ENCODE peak calls at places on chromosomes 7 and 10, in eight cellular contexts. One of them, this sample, is unnamed.

GRCh38 chr7:133284092-133284491 is 31.2 kb downstream of the EXOC4 start:
- ATAC-seq in PC-3: no peak
- ATAC-seq in CD8-positive, alpha-beta T cell: no peak
- ATAC-seq in aorta: no peak
- ATAC-seq in gastrocnemius medialis: no peak
- ATAC-seq in upper lobe of left lung: no peak
- ATAC-seq in left lung: no peak
- ATAC-seq in heart left ventricle: no peak
- ATAC-seq in this sample: no peak

GRCh38 chr10:48973065-48973464 is 33.4 kb upstream of the LRRC18 start:
- ATAC-seq in gastrocnemius medialis: no peak
- ATAC-seq in left lung: no peak
- ATAC-seq in heart left ventricle: no peak
- ATAC-seq in upper lobe of left lung: no peak
- ATAC-seq in PC-3: peak; percentile 27
- ATAC-seq in CD8-positive, alpha-beta T cell: no peak
- ATAC-seq in aorta: no peak
- ATAC-seq in this sample: no peak

GRCh38 chr7:70325509-70326101 is 727.3 kb downstream of the AUTS2 start:
- ATAC-seq in gastrocnemius medialis: no peak
- ATAC-seq in CD8-positive, alpha-beta T cell: no peak
- ATAC-seq in left lung: peak; percentile 49
- ATAC-seq in heart left ventricle: no peak
- ATAC-seq in aorta: no peak
- ATAC-seq in upper lobe of left lung: no peak
- ATAC-seq in PC-3: no peak
- ATAC-seq in this sample: peak; percentile 58

GRCh38 chr7:107404740-107405537 is 64.9 kb upstream of the GPR22 start:
- ATAC-seq in heart left ventricle: no peak
- ATAC-seq in left lung: no peak
- ATAC-seq in CD8-positive, alpha-beta T cell: no peak
- ATAC-seq in upper lobe of left lung: no peak
- ATAC-seq in aorta: no peak
- ATAC-seq in PC-3: no peak
- ATAC-seq in gastrocnemius medialis: no peak
- ATAC-seq in this sample: no peak

GRCh38 chr7:15813448-15813847 is 127.0 kb upstream of the MEOX2 start:
- ATAC-seq in aorta: no peak
- ATAC-seq in PC-3: no peak
- ATAC-seq in heart left ventricle: no peak
- ATAC-seq in gastrocnemius medialis: no peak
- ATAC-seq in CD8-positive, alpha-beta T cell: no peak
- ATAC-seq in upper lobe of left lung: no peak
- ATAC-seq in left lung: no peak
- ATAC-seq in this sample: no peak

GRCh38 chr10:132669208-132669861 is 116.6 kb downstream of the NKX6-2 start:
- ATAC-seq in upper lobe of left lung: no peak
- ATAC-seq in PC-3: no peak
- ATAC-seq in heart left ventricle: no peak
- ATAC-seq in gastrocnemius medialis: no peak
- ATAC-seq in left lung: no peak
- ATAC-seq in aorta: no peak
- ATAC-seq in CD8-positive, alpha-beta T cell: no peak
- ATAC-seq in this sample: no peak

GRCh38 chr7:142607351-142607750 is 141.9 kb upstream of the PRSS1 start:
- ATAC-seq in left lung: no peak
- ATAC-seq in upper lobe of left lung: no peak
- ATAC-seq in gastrocnemius medialis: no peak
- ATAC-seq in heart left ventricle: no peak
- ATAC-seq in PC-3: peak; percentile 23
- ATAC-seq in CD8-positive, alpha-beta T cell: no peak
- ATAC-seq in aorta: no peak
- ATAC-seq in this sample: no peak

GRCh38 chr10:80537705-80538480 is at the start of gene SH2D4B:
- ATAC-seq in aorta: no peak
- ATAC-seq in upper lobe of left lung: no peak
- ATAC-seq in left lung: no peak
- ATAC-seq in gastrocnemius medialis: no peak
- ATAC-seq in PC-3: no peak
- ATAC-seq in heart left ventricle: no peak
- ATAC-seq in CD8-positive, alpha-beta T cell: no peak
- ATAC-seq in this sample: no peak

GRCh38 chr10:42876476-42876875 is 93.9 kb downstream of the BMS1 start:
- ATAC-seq in aorta: no peak
- ATAC-seq in PC-3: no peak
- ATAC-seq in left lung: no peak
- ATAC-seq in upper lobe of left lung: no peak
- ATAC-seq in gastrocnemius medialis: no peak
- ATAC-seq in heart left ventricle: no peak
- ATAC-seq in CD8-positive, alpha-beta T cell: no peak
- ATAC-seq in this sample: no peak

GRCh38 chr7:76294344-76295024 is 8.0 kb upstream of the HSPB1 start:
- ATAC-seq in CD8-positive, alpha-beta T cell: no peak
- ATAC-seq in gastrocnemius medialis: peak; percentile 71
- ATAC-seq in PC-3: peak; percentile 68
- ATAC-seq in aorta: peak; percentile 89
- ATAC-seq in left lung: peak; percentile 76
- ATAC-seq in upper lobe of left lung: peak; percentile 88
- ATAC-seq in heart left ventricle: peak; percentile 92
- ATAC-seq in this sample: peak; percentile 84

GRCh38 chr7:129162732-129163131 is 18.2 kb downstream of the TSPAN33 start:
- ATAC-seq in CD8-positive, alpha-beta T cell: no peak
- ATAC-seq in gastrocnemius medialis: no peak
- ATAC-seq in heart left ventricle: no peak
- ATAC-seq in aorta: no peak
- ATAC-seq in upper lobe of left lung: no peak
- ATAC-seq in PC-3: no peak
- ATAC-seq in left lung: no peak
- ATAC-seq in this sample: no peak

GRCh38 chr7:28891192-28891872 is 66.8 kb downstream of the TRIL start:
- ATAC-seq in upper lobe of left lung: no peak
- ATAC-seq in gastrocnemius medialis: no peak
- ATAC-seq in heart left ventricle: no peak
- ATAC-seq in CD8-positive, alpha-beta T cell: no peak
- ATAC-seq in PC-3: no peak
- ATAC-seq in left lung: no peak
- ATAC-seq in aorta: no peak
- ATAC-seq in this sample: no peak

GRCh38 chr10:84946984-84947383 is 618.6 kb downstream of the CCSER2 start:
- ATAC-seq in left lung: no peak
- ATAC-seq in aorta: no peak
- ATAC-seq in heart left ventricle: no peak
- ATAC-seq in PC-3: no peak
- ATAC-seq in upper lobe of left lung: no peak
- ATAC-seq in gastrocnemius medialis: no peak
- ATAC-seq in CD8-positive, alpha-beta T cell: no peak
- ATAC-seq in this sample: no peak

GRCh38 chr10:117442944-117443676 is 67.9 kb upstream of the PDZD8 start:
- ATAC-seq in aorta: peak; percentile 86
- ATAC-seq in upper lobe of left lung: peak; percentile 84
- ATAC-seq in gastrocnemius medialis: peak; percentile 61
- ATAC-seq in CD8-positive, alpha-beta T cell: peak; percentile 40
- ATAC-seq in PC-3: peak; percentile 75
- ATAC-seq in left lung: peak; percentile 95
- ATAC-seq in heart left ventricle: peak; percentile 80
- ATAC-seq in this sample: peak; percentile 75

GRCh38 chr7:47186316-47186715 is 395.6 kb downstream of the TNS3 start:
- ATAC-seq in PC-3: no peak
- ATAC-seq in aorta: no peak
- ATAC-seq in CD8-positive, alpha-beta T cell: no peak
- ATAC-seq in heart left ventricle: no peak
- ATAC-seq in upper lobe of left lung: no peak
- ATAC-seq in gastrocnemius medialis: no peak
- ATAC-seq in left lung: no peak
- ATAC-seq in this sample: no peak

GRCh38 chr7:2953099-2953498 is 90.6 kb downstream of the CARD11 start:
- ATAC-seq in heart left ventricle: no peak
- ATAC-seq in gastrocnemius medialis: no peak
- ATAC-seq in upper lobe of left lung: no peak
- ATAC-seq in PC-3: no peak
- ATAC-seq in aorta: no peak
- ATAC-seq in CD8-positive, alpha-beta T cell: no peak
- ATAC-seq in left lung: no peak
- ATAC-seq in this sample: no peak

GRCh38 chr10:80199828-80200227 is 5.5 kb downstream of the ANXA11 start:
- ATAC-seq in gastrocnemius medialis: peak; percentile 1
- ATAC-seq in left lung: peak; percentile 15
- ATAC-seq in aorta: peak; percentile 59
- ATAC-seq in upper lobe of left lung: peak; percentile 48
- ATAC-seq in PC-3: no peak
- ATAC-seq in heart left ventricle: peak; percentile 56
- ATAC-seq in CD8-positive, alpha-beta T cell: no peak
- ATAC-seq in this sample: peak; percentile 62

GRCh38 chr7:4144171-4144701 is 537.9 kb upstream of the FOXK1 start:
- ATAC-seq in left lung: no peak
- ATAC-seq in CD8-positive, alpha-beta T cell: no peak
- ATAC-seq in heart left ventricle: no peak
- ATAC-seq in gastrocnemius medialis: no peak
- ATAC-seq in aorta: no peak
- ATAC-seq in PC-3: no peak
- ATAC-seq in upper lobe of left lung: no peak
- ATAC-seq in this sample: peak; percentile 5

GRCh38 chr7:19713676-19714075 is 4.8 kb upstream of the POLR1F start:
- ATAC-seq in heart left ventricle: no peak
- ATAC-seq in PC-3: peak; percentile 31
- ATAC-seq in left lung: no peak
- ATAC-seq in upper lobe of left lung: no peak
- ATAC-seq in CD8-positive, alpha-beta T cell: no peak
- ATAC-seq in gastrocnemius medialis: no peak
- ATAC-seq in aorta: no peak
- ATAC-seq in this sample: no peak

GRCh38 chr7:143431109-143431508 is 12.1 kb upstream of the TAS2R60 start:
- ATAC-seq in PC-3: peak; percentile 52
- ATAC-seq in gastrocnemius medialis: no peak
- ATAC-seq in left lung: no peak
- ATAC-seq in heart left ventricle: no peak
- ATAC-seq in aorta: no peak
- ATAC-seq in CD8-positive, alpha-beta T cell: no peak
- ATAC-seq in upper lobe of left lung: no peak
- ATAC-seq in this sample: no peak

GRCh38 chr10:32326680-32327363 is 20.1 kb downstream of the EPC1 start:
- ATAC-seq in left lung: no peak
- ATAC-seq in PC-3: no peak
- ATAC-seq in aorta: no peak
- ATAC-seq in CD8-positive, alpha-beta T cell: no peak
- ATAC-seq in heart left ventricle: no peak
- ATAC-seq in upper lobe of left lung: no peak
- ATAC-seq in gastrocnemius medialis: no peak
- ATAC-seq in this sample: no peak

GRCh38 chr10:99540339-99540672 is 7.6 kb downstream of the NKX2-3 start:
- ATAC-seq in gastrocnemius medialis: no peak
- ATAC-seq in upper lobe of left lung: no peak
- ATAC-seq in left lung: no peak
- ATAC-seq in aorta: no peak
- ATAC-seq in CD8-positive, alpha-beta T cell: no peak
- ATAC-seq in PC-3: no peak
- ATAC-seq in heart left ventricle: no peak
- ATAC-seq in this sample: no peak
- H3K4me3 ChIP-seq in gastrocnemius medialis: peak overlapping the region; percentile 4
- H3K4me3 ChIP-seq in upper lobe of left lung: no peak overlapping the region
- H3K4me3 ChIP-seq in left lung: no peak overlapping the region
- H3K4me3 ChIP-seq in aorta: no peak overlapping the region
- H3K4me3 ChIP-seq in CD8-positive, alpha-beta T cell: no peak overlapping the region
- H3K4me3 ChIP-seq in PC-3: no peak overlapping the region
- H3K4me3 ChIP-seq in heart left ventricle: no peak overlapping the region
- H3K4me3 ChIP-seq in this sample: peak overlapping the region; percentile 26

DNA sequence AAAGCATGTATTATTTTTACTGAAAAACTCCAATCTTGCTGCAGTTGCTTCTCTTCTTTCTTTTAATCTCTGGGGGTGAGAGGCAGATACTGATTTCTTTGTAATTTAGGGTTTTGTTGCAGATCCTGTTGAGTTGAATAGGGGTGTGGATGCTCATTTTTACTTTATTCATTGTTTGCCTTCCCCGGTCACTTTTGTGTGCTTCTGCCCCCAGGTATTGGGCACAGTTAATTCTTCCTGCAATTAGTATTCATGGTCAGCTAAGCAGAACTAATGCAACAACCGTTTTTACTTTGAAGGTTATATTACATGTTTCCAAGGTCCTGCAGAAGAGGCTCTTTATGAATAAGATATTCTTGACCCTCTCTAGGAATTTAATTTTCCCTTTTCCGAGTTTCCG is 96.4 kb downstream of the BUB3 start:
- ATAC-seq in gastrocnemius medialis: no peak
- ATAC-seq in aorta: no peak
- ATAC-seq in PC-3: no peak
- ATAC-seq in heart left ventricle: no peak
- ATAC-seq in upper lobe of left lung: no peak
- ATAC-seq in left lung: no peak
- ATAC-seq in CD8-positive, alpha-beta T cell: no peak
- ATAC-seq in this sample: no peak
- H3K4me1 ChIP-seq in gastrocnemius medialis: no peaks in the 10 kb centered on the region
- H3K4me1 ChIP-seq in aorta: no peaks in the 10 kb centered on the region
- H3K4me1 ChIP-seq in PC-3: peaks cover 5% of the 10 kb centered on the region
- H3K4me1 ChIP-seq in heart left ventricle: no peaks in the 10 kb centered on the region
- H3K4me1 ChIP-seq in upper lobe of left lung: no peaks in the 10 kb centered on the region
- H3K4me1 ChIP-seq in left lung: no peaks in the 10 kb centered on the region
- H3K4me1 ChIP-seq in CD8-positive, alpha-beta T cell: no peaks in the 10 kb centered on the region
- H3K4me1 ChIP-seq in this sample: no peaks in the 10 kb centered on the region

GRCh38 chr10:71623098-71623985 is 96.2 kb downstream of the C10orf105 start:
- ATAC-seq in upper lobe of left lung: no peak
- ATAC-seq in CD8-positive, alpha-beta T cell: no peak
- ATAC-seq in heart left ventricle: peak; percentile 53
- ATAC-seq in left lung: peak; percentile 43
- ATAC-seq in gastrocnemius medialis: no peak
- ATAC-seq in PC-3: peak; percentile 70
- ATAC-seq in aorta: no peak
- ATAC-seq in this sample: peak; percentile 32

GRCh38 chr10:71621263-71621751 is 98.3 kb downstream of the C10orf105 start:
- ATAC-seq in PC-3: no peak
- ATAC-seq in gastrocnemius medialis: peak; percentile 59
- ATAC-seq in aorta: peak; percentile 64
- ATAC-seq in left lung: peak; percentile 55
- ATAC-seq in upper lobe of left lung: no peak
- ATAC-seq in CD8-positive, alpha-beta T cell: no peak
- ATAC-seq in heart left ventricle: peak; percentile 42
- ATAC-seq in this sample: peak; percentile 87

GRCh38 chr10:71622656-71623055 is 96.9 kb downstream of the C10orf105 start:
- ATAC-seq in heart left ventricle: no peak
- ATAC-seq in left lung: no peak
- ATAC-seq in CD8-positive, alpha-beta T cell: no peak
- ATAC-seq in gastrocnemius medialis: no peak
- ATAC-seq in PC-3: no peak
- ATAC-seq in upper lobe of left lung: no peak
- ATAC-seq in aorta: no peak
- ATAC-seq in this sample: no peak

GRCh38 chr10:71620642-71621041 is 98.9 kb downstream of the C10orf105 start:
- ATAC-seq in upper lobe of left lung: no peak
- ATAC-seq in aorta: no peak
- ATAC-seq in left lung: no peak
- ATAC-seq in gastrocnemius medialis: no peak
- ATAC-seq in PC-3: no peak
- ATAC-seq in heart left ventricle: no peak
- ATAC-seq in CD8-positive, alpha-beta T cell: no peak
- ATAC-seq in this sample: no peak

GRCh38 chr10:71621783-71622526 is 97.6 kb downstream of the C10orf105 start:
- ATAC-seq in CD8-positive, alpha-beta T cell: no peak
- ATAC-seq in aorta: peak; percentile 33
- ATAC-seq in gastrocnemius medialis: peak; percentile 60
- ATAC-seq in heart left ventricle: peak; percentile 63
- ATAC-seq in upper lobe of left lung: no peak
- ATAC-seq in PC-3: peak; percentile 91
- ATAC-seq in left lung: peak; percentile 63
- ATAC-seq in this sample: peak; percentile 48
- H3K4me3 ChIP-seq in CD8-positive, alpha-beta T cell: no peak overlapping the region
- H3K4me3 ChIP-seq in aorta: no peak overlapping the region
- H3K4me3 ChIP-seq in gastrocnemius medialis: no peak overlapping the region
- H3K4me3 ChIP-seq in heart left ventricle: no peak overlapping the region
- H3K4me3 ChIP-seq in upper lobe of left lung: no peak overlapping the region
- H3K4me3 ChIP-seq in PC-3: peak overlapping the region; percentile 43
- H3K4me3 ChIP-seq in left lung: no peak overlapping the region
- H3K4me3 ChIP-seq in this sample: no peak overlapping the region

GRCh38 chr7:34061175-34061574 is 155.8 kb downstream of the BMPER start:
- ATAC-seq in CD8-positive, alpha-beta T cell: no peak
- ATAC-seq in PC-3: no peak
- ATAC-seq in left lung: peak; percentile 46
- ATAC-seq in gastrocnemius medialis: no peak
- ATAC-seq in aorta: no peak
- ATAC-seq in heart left ventricle: no peak
- ATAC-seq in upper lobe of left lung: no peak
- ATAC-seq in this sample: peak; percentile 67
- H3K4me1 ChIP-seq in CD8-positive, alpha-beta T cell: no peaks in the 10 kb centered on the region
- H3K4me1 ChIP-seq in PC-3: peaks cover 5% of the 10 kb centered on the region
- H3K4me1 ChIP-seq in left lung: peaks cover 2% of the 10 kb centered on the region
- H3K4me1 ChIP-seq in gastrocnemius medialis: peaks cover 10% of the 10 kb centered on the region
- H3K4me1 ChIP-seq in aorta: no peaks in the 10 kb centered on the region
- H3K4me1 ChIP-seq in heart left ventricle: no peaks in the 10 kb centered on the region
- H3K4me1 ChIP-seq in upper lobe of left lung: no peaks in the 10 kb centered on the region
- H3K4me1 ChIP-seq in this sample: peaks cover 2% of the 10 kb centered on the region

This sample was measured in gastroesophageal sphincter.